ENCODE peak calls at places on chromosomes 4 and X, in five cellular contexts. Y, Q, X, O and A are unnamed samples.

GRCh38 chr4:3493720-3494492 is 30.8 kb downstream of the DOK7 start:
- DNase-seq in Y (no peak), Q (peak), X (no peak), O (no peak), A (no peak)

GRCh38 chrX:136214551-136214950 is 36.6 kb downstream of the MAP7D3 start:
- DNase-seq in Y (no peak), Q (no peak), X (no peak), O (no peak), A (no peak)

GRCh38 chr4:90317785-90318184 is 190.6 kb downstream of the CCSER1 start:
- DNase-seq in Y (no peak), Q (no peak), X (no peak), O (no peak), A (no peak)

GRCh38 chr4:155878611-155879010 is 12.5 kb upstream of the ASIC5 start:
- DNase-seq in Y (no peak), Q (no peak), X (no peak), O (no peak), A (no peak)

GRCh38 chrX:140524556-140524955 is 19.7 kb upstream of the SOX3 start:
- DNase-seq in Y (no peak), Q (no peak), X (no peak), O (no peak), A (no peak)

GRCh38 chrX:79036152-79036551 is 91.0 kb downstream of the P2RY10 start:
- DNase-seq in Y (no peak), Q (no peak), X (no peak), O (no peak), A (no peak)

GRCh38 chr4:3233391-3234071 is 15.4 kb upstream of the MSANTD1 start:
- DNase-seq in Y (no peak), Q (no peak), X (no peak), O (peak), A (no peak)

GRCh38 chr4:99117876-99118693 is 26.0 kb downstream of the ADH4 start:
- DNase-seq in Y (no peak), Q (no peak), X (no peak), O (no peak), A (no peak)

GRCh38 chrX:123779908-123780396 is 47.1 kb upstream of the THOC2 start:
- DNase-seq in Y (no peak), Q (no peak), X (no peak), O (peak), A (no peak)

GRCh38 chrX:40068048-40068447 is 29.7 kb downstream of the BCOR start:
- DNase-seq in Y (no peak), Q (no peak), X (no peak), O (no peak), A (no peak)

GRCh38 chrX:149937881-149938426 is 337 bp downstream of the EOLA2 start:
- DNase-seq in Y (peak), Q (peak), X (peak), O (no peak), A (no peak)

GRCh38 chr4:26912810-26913209 is 52.2 kb downstream of the STIM2 start:
- DNase-seq in Y (no peak), Q (peak), X (no peak), O (peak), A (no peak)

GRCh38 chr4:26909369-26909768 is 48.7 kb downstream of the STIM2 start:
- DNase-seq in Y (no peak), Q (no peak), X (no peak), O (no peak), A (no peak)

GRCh38 chr4:26911254-26911653 is 50.6 kb downstream of the STIM2 start:
- DNase-seq in Y (no peak), Q (no peak), X (no peak), O (no peak), A (no peak)

GRCh38 chr4:26907731-26908599 is 47.3 kb downstream of the STIM2 start:
- DNase-seq in Y (no peak), Q (no peak), X (no peak), O (no peak), A (no peak)

GRCh38 chr4:26912069-26912468 is 51.4 kb downstream of the STIM2 start:
- DNase-seq in Y (no peak), Q (no peak), X (no peak), O (no peak), A (no peak)
- H3K27ac ChIP-seq in Y (no peak), Q (no peak), X (no peak), O (no peak), A (no peak)

GRCh38 chrX:68508799-68509198 is 9.9 kb downstream of the YIPF6 start:
- DNase-seq in Y (no peak), Q (peak), X (no peak), O (no peak), A (no peak)
- H3K27ac ChIP-seq in Y (no peak), Q (no peak), X (no peak), O (no peak), A (peak)

GRCh38 chr4:175298119-175298518 is 380.0 kb downstream of the ADAM29 start:
- DNase-seq in Y (no peak), Q (no peak), X (no peak), O (no peak), A (no peak)
- H3K27ac ChIP-seq in Y (no peak), Q (no peak), X (no peak), O (no peak), A (no peak)

DNA sequence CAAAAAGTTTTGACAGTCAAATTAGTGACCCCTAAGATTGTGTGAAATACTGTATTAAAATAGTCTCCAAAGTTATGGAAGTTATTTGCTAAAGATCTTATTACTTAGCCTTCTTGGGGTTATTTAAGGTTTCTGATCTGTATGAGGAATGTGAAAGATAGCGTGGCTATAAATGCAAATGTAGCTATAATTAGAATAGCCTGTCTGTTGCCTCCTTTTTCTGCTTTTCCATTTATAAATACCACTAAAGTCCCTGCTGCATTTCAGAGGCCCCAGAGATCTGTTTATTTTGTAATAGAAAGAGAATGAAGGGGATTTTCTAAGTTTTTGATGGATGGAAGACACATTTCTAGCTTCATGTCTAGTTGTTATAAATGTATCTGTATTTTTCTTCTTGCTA is 74.1 kb downstream of the INTS12 start:
- DNase-seq in Y (no peak), Q (no peak), X (no peak), O (no peak), A (no peak)
- H3K27ac ChIP-seq in Y (no peak), Q (no peak), X (no peak), O (no peak), A (no peak)

GRCh38 chrX:53047228-53047627 is 1.4 kb upstream of the GPR173 start:
- DNase-seq in Y (no peak), Q (no peak), X (no peak), O (no peak), A (no peak)

GRCh38 chrX:53045002-53045401 is 3.6 kb upstream of the GPR173 start:
- DNase-seq in Y (no peak), Q (no peak), X (no peak), O (no peak), A (no peak)

GRCh38 chrX:53049127-53049517 is 533 bp downstream of the GPR173 start:
- DNase-seq in Y (no peak), Q (peak), X (no peak), O (no peak), A (no peak)

GRCh38 chrX:53050841-53051240 is 2.3 kb downstream of the GPR173 start:
- DNase-seq in Y (no peak), Q (no peak), X (no peak), O (no peak), A (no peak)

DNA sequence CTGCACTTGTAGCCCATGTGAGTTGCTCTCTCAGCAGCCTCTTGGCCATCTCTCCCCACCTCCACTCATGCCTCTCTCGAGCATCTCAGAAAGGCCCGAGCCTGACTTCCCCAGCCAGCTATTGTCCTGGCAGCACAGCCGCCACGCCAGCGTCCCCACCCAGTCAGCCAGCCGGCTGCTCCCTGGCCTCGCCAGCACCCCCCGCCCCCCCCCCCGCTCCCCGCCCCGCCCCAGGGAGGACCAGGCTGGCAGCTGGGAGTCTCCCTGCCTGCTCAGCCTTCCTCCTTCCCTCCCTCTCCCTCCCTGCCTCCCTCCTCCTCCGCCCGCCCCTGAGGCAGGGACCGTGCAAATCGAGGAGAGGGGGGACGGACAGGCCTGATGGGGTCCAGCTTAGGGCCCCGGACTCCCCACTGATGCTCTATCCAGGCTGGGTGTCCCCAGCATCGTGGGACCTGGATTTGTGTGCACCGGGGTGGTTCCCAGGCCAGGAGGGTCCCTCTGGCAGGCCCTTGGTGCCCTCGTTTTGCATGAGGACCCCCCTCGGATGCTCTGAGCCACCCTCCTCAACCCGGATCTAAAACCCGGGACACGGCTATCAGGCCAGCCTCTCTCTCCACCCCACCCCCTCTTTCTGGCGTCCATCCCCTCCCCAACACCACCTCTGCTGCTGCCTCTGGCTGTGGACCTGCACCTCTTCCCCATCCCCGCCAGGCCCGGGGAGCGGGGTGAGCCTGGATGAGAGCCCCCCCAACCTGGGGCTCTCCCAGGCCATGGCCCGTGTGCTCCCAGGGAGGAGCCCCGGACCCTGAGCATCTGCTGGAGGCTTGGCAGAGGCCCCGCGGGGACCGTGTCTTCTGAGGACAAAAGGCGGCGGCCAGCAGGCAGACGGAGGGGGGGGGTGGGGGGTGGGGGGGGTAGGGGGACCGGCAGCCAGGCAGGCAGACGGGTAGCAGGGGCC is at the start of gene GPR173:
- DNase-seq in Y (no peak), Q (peak), X (peak), O (no peak), A (no peak)
- H3K27ac ChIP-seq in Y (no peak), Q (peak), X (no peak), O (no peak), A (no peak)

DNA sequence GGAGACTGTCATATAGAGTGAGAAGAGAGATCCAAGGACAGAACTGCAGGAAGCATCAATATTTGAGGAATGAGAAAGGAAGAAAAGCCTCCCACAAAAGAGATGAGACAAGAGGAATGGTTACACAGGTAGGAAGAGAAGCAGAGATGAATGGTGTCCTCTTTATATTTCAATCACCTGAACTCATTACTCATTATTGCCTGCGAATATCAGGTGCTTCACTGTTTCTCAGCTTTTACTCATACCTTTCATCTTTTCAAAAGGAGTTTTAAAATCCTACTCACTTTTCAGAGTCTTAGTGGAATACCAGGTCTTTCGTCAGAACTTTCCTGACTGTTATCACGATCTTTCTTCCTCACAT is 14.9 kb upstream of the SEC24D start:
- DNase-seq in Y (no peak), Q (no peak), X (no peak), O (no peak), A (no peak)
- H3K27ac ChIP-seq in Y (no peak), Q (no peak), X (no peak), O (no peak), A (peak)

GRCh38 chr4:76429636-76430035 is 5.4 kb upstream of the SHROOM3 start:
- DNase-seq in Y (no peak), Q (no peak), X (no peak), O (no peak), A (no peak)

GRCh38 chr4:76439491-76439890 is 4.5 kb downstream of the SHROOM3 start:
- DNase-seq in Y (no peak), Q (no peak), X (no peak), O (no peak), A (no peak)

GRCh38 chr4:76435689-76436176 is 704 bp downstream of the SHROOM3 start:
- DNase-seq in Y (no peak), Q (peak), X (no peak), O (no peak), A (no peak)

GRCh38 chr4:76430519-76431388 is 4.3 kb upstream of the SHROOM3 start:
- DNase-seq in Y (no peak), Q (peak), X (no peak), O (peak), A (no peak)

DNA sequence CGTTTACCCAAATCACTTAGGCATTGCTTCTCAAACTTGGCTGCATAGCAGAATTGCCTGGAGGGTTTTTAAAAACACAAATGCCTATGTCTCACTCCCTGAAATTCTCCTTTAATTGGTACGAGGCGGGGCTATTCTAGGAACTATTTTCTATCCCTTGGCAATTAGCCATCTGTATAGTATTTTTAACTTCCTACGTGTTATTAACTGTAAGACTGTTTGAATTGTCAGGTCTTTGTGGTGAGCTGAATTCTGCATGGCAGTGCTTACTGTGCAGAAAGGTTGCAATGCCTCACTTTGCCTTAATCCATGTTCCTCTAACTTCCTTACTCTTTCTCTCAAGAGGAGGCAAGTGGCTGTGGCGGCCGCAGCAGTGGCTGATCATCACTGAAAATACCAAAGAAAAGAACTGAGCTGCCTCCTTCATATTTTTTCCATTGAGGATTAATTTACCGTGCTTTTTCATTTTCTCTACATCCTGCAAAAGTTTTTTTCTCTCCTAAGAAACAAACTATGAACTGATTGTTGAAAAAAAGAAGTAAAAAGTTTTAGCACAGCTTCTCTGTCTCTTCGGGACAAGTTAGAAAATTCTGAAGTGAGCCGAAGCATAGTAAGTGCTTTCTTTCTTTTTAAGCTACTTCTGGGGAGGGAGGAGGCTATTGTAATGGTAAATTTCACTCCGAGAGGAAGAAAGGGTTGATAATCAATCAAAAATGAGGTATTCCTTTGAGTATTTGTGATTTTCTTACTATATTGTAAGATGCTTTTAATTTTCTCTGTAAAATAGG is at the start of gene SHROOM3:
- DNase-seq in Y (no peak), Q (peak), X (no peak), O (no peak), A (no peak)
- H3K27ac ChIP-seq in Y (no peak), Q (peak), X (no peak), O (no peak), A (no peak)

GRCh38 chr4:38137080-38137479 is 176.9 kb downstream of the PTTG2 start:
- DNase-seq in Y (no peak), Q (no peak), X (no peak), O (no peak), A (no peak)

GRCh38 chr4:38133711-38134480 is 173.7 kb downstream of the PTTG2 start:
- DNase-seq in Y (no peak), Q (no peak), X (no peak), O (no peak), A (no peak)

GRCh38 chr4:38136604-38137003 is 176.4 kb downstream of the PTTG2 start:
- DNase-seq in Y (no peak), Q (no peak), X (no peak), O (no peak), A (no peak)

GRCh38 chr4:38132843-38133662 is 172.9 kb downstream of the PTTG2 start:
- DNase-seq in Y (no peak), Q (no peak), X (peak), O (no peak), A (no peak)

GRCh38 chr4:38135201-38135600 is 175.0 kb downstream of the PTTG2 start:
- DNase-seq in Y (no peak), Q (no peak), X (no peak), O (no peak), A (no peak)
- H3K27ac ChIP-seq in Y (no peak), Q (no peak), X (no peak), O (no peak), A (no peak)

GRCh38 chrX:43868791-43869190 is 13.5 kb downstream of the MAOB start:
- DNase-seq in Y (no peak), Q (no peak), X (no peak), O (no peak), A (no peak)
- H3K27ac ChIP-seq in Y (peak), Q (no peak), X (no peak), O (no peak), A (no peak)